ENCODE peak calls at places on chromosomes 12 and 14, in eight cellular contexts. T is AG09309, P is uterus, M is suprapubic skin, U is AG09319, F is iris pigment epithelial cell, K is colonic mucosa, A is NCI-H460. D is an unnamed sample.

GRCh38 chr14:100305446-100306255 is 593 bp downstream of the SLC25A29 start:
- DNase-seq in T (no peak), F (no peak), P (peak; percentile 57), A (no peak), U (no peak), M (no peak), K (peak; percentile 62), D (no peak)

GRCh38 chr12:16545836-16546235 is 60.1 kb downstream of the LMO3 start:
- DNase-seq in T (no peak), K (no peak), F (no peak), A (no peak), U (no peak), P (no peak), M (no peak), D (no peak)

GRCh38 chr12:80837342-80837978 is 100.3 kb downstream of the LIN7A start:
- DNase-seq in A (peak; percentile 57), T (peak; percentile 45), M (no peak), K (no peak), U (no peak), P (peak; percentile 31), F (peak; percentile 71), D (no peak)

GRCh38 chr12:58588771-58589170 is 331.5 kb downstream of the LRIG3 start:
- DNase-seq in P (no peak), M (no peak), K (no peak), T (peak; percentile 20), U (no peak), F (peak; percentile 83), A (no peak), D (no peak)

GRCh38 chr12:107225626-107226025 is 132.3 kb upstream of the CRY1 start:
- DNase-seq in T (no peak), P (no peak), K (no peak), M (no peak), A (no peak), U (no peak), F (peak; percentile 33), D (no peak)

GRCh38 chr14:64826333-64826732 is 53.4 kb downstream of the SPTB start:
- DNase-seq in F (no peak), A (no peak), T (no peak), U (no peak), P (no peak), M (no peak), K (no peak), D (no peak)

GRCh38 chr12:28132398-28132797 is 57.9 kb upstream of the CCDC91 start:
- DNase-seq in F (no peak), A (no peak), U (no peak), M (no peak), T (no peak), K (no peak), P (no peak), D (no peak)

GRCh38 chr12:110547090-110547489 is 36.0 kb downstream of the PPTC7 start:
- DNase-seq in U (no peak), K (no peak), T (no peak), P (no peak), M (no peak), F (no peak), A (no peak), D (no peak)

GRCh38 chr12:27081668-27082091 is 698 bp downstream of the C12orf71 start:
- DNase-seq in A (peak; percentile 1), T (no peak), U (no peak), M (no peak), K (no peak), P (no peak), F (no peak), D (no peak)

GRCh38 chr12:175250-175649 is 38.7 kb downstream of the SLC6A12 start:
- DNase-seq in M (no peak), U (no peak), F (peak; percentile 6), A (no peak), P (no peak), K (no peak), T (no peak), D (no peak)

GRCh38 chr14:64707661-64708060 is 3.4 kb downstream of the PLEKHG3 start:
- DNase-seq in F (peak; percentile 93), K (no peak), A (peak; percentile 28), T (peak; percentile 31), M (peak; percentile 40), P (no peak), U (no peak), D (no peak)

GRCh38 chr12:3148366-3149000 is 71.3 kb downstream of the TSPAN9 start:
- DNase-seq in A (no peak), F (no peak), P (peak; percentile 77), U (no peak), K (no peak), T (no peak), M (no peak), D (no peak)

GRCh38 chr12:109592195-109592904 is 18.8 kb downstream of the MVK start:
- DNase-seq in U (no peak), A (no peak), T (no peak), K (no peak), P (no peak), M (no peak), F (no peak), D (no peak)

GRCh38 chr12:19483727-19484126 is 44.4 kb downstream of the AEBP2 start:
- DNase-seq in F (no peak), P (no peak), A (no peak), M (no peak), K (no peak), T (no peak), U (no peak), D (no peak)

GRCh38 chr12:15800278-15800677 is 11.1 kb upstream of the EPS8 start:
- DNase-seq in K (no peak), A (no peak), T (no peak), F (no peak), P (no peak), U (no peak), M (no peak), D (no peak)

GRCh38 chr12:17322090-17322489 is 716.1 kb upstream of the LMO3 start:
- DNase-seq in A (no peak), K (no peak), P (no peak), T (no peak), U (no peak), M (no peak), F (no peak), D (no peak)

GRCh38 chr12:131362290-131363211 is 348.3 kb upstream of the SFSWAP start:
- DNase-seq in M (peak; percentile 48), F (no peak), K (no peak), A (no peak), P (no peak), T (no peak), U (no peak), D (no peak)